ENCODE peak calls at places on chromosomes 11 and 22, in six cellular contexts. F is fibroblast of pulmonary artery, D is neural crest cell, Z is lower lobe of right lung, Y is GM13977, C is GM23338. W is an unnamed sample.

GRCh38 chr11:8038393-8038792 is 42.6 kb upstream of the TUB start:
- DNase-seq in F (no peak), D (peak; percentile 49), Z (no peak), Y (no peak), C (peak; percentile 63), W (no peak)

GRCh38 chr11:65586676-65587075 is 8.9 kb downstream of the KCNK7 start:
- DNase-seq in F (peak; percentile 42), D (no peak), Z (no peak), Y (no peak), C (peak; percentile 59), W (no peak)

GRCh38 chr11:11540157-11540556 is 81.6 kb downstream of the GALNT18 start:
- DNase-seq in F (no peak), D (no peak), Z (no peak), Y (no peak), C (no peak), W (no peak)

GRCh38 chr11:119237515-119237914 is 31.4 kb downstream of the CBL start:
- DNase-seq in F (no peak), D (no peak), Z (no peak), Y (no peak), C (no peak), W (no peak)

GRCh38 chr11:72724851-72725730 is 27.1 kb downstream of the ARAP1 start:
- DNase-seq in F (peak; percentile 91), D (peak; percentile 80), Z (no peak), Y (peak; percentile 83), C (peak; percentile 92), W (peak; percentile 70)

GRCh38 chr11:72584293-72584921 is 89.8 kb downstream of the PDE2A start:
- DNase-seq in F (peak; percentile 39), D (no peak), Z (peak; percentile 86), Y (peak; percentile 61), C (peak; percentile 87), W (peak; percentile 59)

GRCh38 chr11:119942583-119943338 is 195.2 kb downstream of the TRIM29 start:
- DNase-seq in F (peak; percentile 1), D (no peak), Z (no peak), Y (no peak), C (no peak), W (no peak)

GRCh38 chr11:94758671-94759070 is 9.5 kb upstream of the AMOTL1 start:
- DNase-seq in F (no peak), D (no peak), Z (no peak), Y (no peak), C (no peak), W (no peak)

GRCh38 chr22:21038405-21038804 is 6.0 kb upstream of the SLC7A4 start:
- DNase-seq in F (peak; percentile 56), D (no peak), Z (no peak), Y (no peak), C (no peak), W (no peak)

GRCh38 chr11:116311141-116311540 is 461.6 kb downstream of the BUD13 start:
- DNase-seq in F (no peak), D (no peak), Z (no peak), Y (no peak), C (no peak), W (no peak)

GRCh38 chr11:68212421-68213134 is 518 bp downstream of the KMT5B start:
- DNase-seq in F (peak; percentile 82), D (peak; percentile 63), Z (peak; percentile 81), Y (peak; percentile 89), C (peak; percentile 89), W (peak; percentile 64)

GRCh38 chr22:45608763-45609180 is 62.9 kb upstream of the ATXN10 start:
- DNase-seq in F (peak; percentile 16), D (no peak), Z (peak; percentile 24), Y (no peak), C (no peak), W (no peak)

GRCh38 chr22:37725551-37726239 is 28.8 kb downstream of the TRIOBP start:
- DNase-seq in F (no peak), D (no peak), Z (no peak), Y (no peak), C (no peak), W (no peak)

GRCh38 chr22:50444663-50445062 is 30.2 kb downstream of the SBF1 start:
- DNase-seq in F (peak; percentile 67), D (no peak), Z (peak; percentile 77), Y (no peak), C (no peak), W (no peak)

GRCh38 chr11:75135021-75135650 is 15.8 kb upstream of the SLCO2B1 start:
- DNase-seq in F (no peak), D (no peak), Z (no peak), Y (no peak), C (no peak), W (no peak)

GRCh38 chr22:35178446-35178845 is 78.8 kb upstream of the HMGXB4 start:
- DNase-seq in F (no peak), D (no peak), Z (no peak), Y (no peak), C (no peak), W (no peak)

GRCh38 chr22:28018461-28018927 is 99.4 kb upstream of the PITPNB start:
- DNase-seq in F (no peak), D (no peak), Z (peak; percentile 13), Y (no peak), C (no peak), W (no peak)

GRCh38 chr11:133903875-133904817 is 52.6 kb downstream of the IGSF9B start:
- DNase-seq in F (no peak), D (no peak), Z (peak; percentile 10), Y (no peak), C (no peak), W (no peak)

GRCh38 chr11:2990617-2991476 is 1.3 kb downstream of the NAP1L4 start:
- DNase-seq in F (no peak), D (no peak), Z (no peak), Y (peak; percentile 54), C (peak; percentile 46), W (no peak)

GRCh38 chr11:40391679-40392078 is 1067.8 kb downstream of the LRRC4C start:
- DNase-seq in F (no peak), D (no peak), Z (no peak), Y (no peak), C (no peak), W (no peak)

GRCh38 chr22:38176170-38176741 is 5.4 kb downstream of the PLA2G6 start:
- DNase-seq in F (peak; percentile 97), D (no peak), Z (peak; percentile 79), Y (peak; percentile 51), C (no peak), W (peak; percentile 33)

GRCh38 chr22:29307658-29308147 is 1.3 kb downstream of the GAS2L1 start:
- DNase-seq in F (no peak), D (no peak), Z (no peak), Y (peak; percentile 48), C (no peak), W (no peak)

GRCh38 chr11:35313066-35313765 is 106.1 kb downstream of the SLC1A2 start:
- DNase-seq in F (no peak), D (no peak), Z (no peak), Y (peak; percentile 65), C (no peak), W (no peak)

GRCh38 chr11:121138259-121138658 is 37.2 kb downstream of the TECTA start:
- DNase-seq in F (no peak), D (no peak), Z (no peak), Y (no peak), C (no peak), W (no peak)
- TF ChIP-seq CTCF in F (no peak), D (no peak), Z (no peak), Y (no peak), C (no peak), W (no peak)

GRCh38 chr11:106305458-106305857 is 228.0 kb downstream of the AASDHPPT start:
- DNase-seq in F (no peak), D (no peak), Z (no peak), Y (no peak), C (no peak), W (no peak)

GRCh38 chr11:106302416-106302815 is 225.0 kb downstream of the AASDHPPT start:
- DNase-seq in F (no peak), D (no peak), Z (no peak), Y (no peak), C (no peak), W (no peak)

GRCh38 chr11:106304274-106304673 is 226.8 kb downstream of the AASDHPPT start:
- DNase-seq in F (peak; percentile 53), D (no peak), Z (no peak), Y (no peak), C (no peak), W (no peak)

GRCh38 chr11:106309070-106309684 is 231.7 kb downstream of the AASDHPPT start:
- DNase-seq in F (no peak), D (no peak), Z (no peak), Y (no peak), C (no peak), W (no peak)

GRCh38 chr11:106306942-106307341 is 229.5 kb downstream of the AASDHPPT start:
- DNase-seq in F (peak; percentile 24), D (no peak), Z (no peak), Y (no peak), C (no peak), W (no peak)
- TF ChIP-seq CTCF in F (peak; percentile 11), D (peak; percentile 12), Z (no peak), Y (no peak), C (no peak), W (no peak)

DNA sequence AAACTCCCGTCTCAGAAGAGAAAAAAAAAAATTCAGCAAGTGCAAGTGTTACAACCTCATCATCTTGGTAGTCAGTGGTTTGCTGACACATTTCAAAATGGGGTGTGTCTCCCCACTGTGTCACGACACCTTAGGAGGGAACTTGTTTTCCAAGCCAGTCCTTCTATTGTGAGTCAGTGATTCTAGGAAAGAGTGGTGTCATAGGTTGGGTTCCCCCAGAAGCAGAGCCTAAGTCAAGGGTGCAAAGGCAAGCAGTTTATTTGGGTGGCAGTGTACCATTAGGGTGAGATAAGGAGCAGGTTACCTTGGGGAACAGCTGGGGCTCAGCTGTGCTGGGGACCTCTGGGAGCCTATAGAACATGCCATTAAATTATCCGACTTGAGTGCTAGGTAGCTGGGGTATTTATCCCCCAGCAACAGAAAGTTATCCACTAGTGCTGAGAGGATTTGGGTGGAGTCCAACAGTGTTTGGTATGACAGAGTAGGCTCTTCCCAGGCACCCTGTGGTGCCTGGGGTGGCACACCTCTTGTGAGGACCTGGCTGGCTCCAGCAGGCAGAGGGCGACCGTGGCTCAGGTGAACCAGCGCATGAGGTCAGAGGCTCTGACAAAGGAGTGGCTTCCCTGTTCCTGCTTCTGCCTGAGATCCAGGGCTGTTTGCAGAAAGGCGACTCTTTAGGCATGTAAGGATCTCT is 41.7 kb downstream of the KIAA1671 start:
- DNase-seq in F (no peak), D (no peak), Z (no peak), Y (no peak), C (peak; percentile 64), W (no peak)
- TF ChIP-seq CTCF in F (no peak), D (no peak), Z (no peak), Y (no peak), C (peak; percentile 43), W (no peak)

GRCh38 chr11:104198576-104198975 is 34.6 kb upstream of the PDGFD start:
- DNase-seq in F (peak; percentile 40), D (no peak), Z (no peak), Y (no peak), C (no peak), W (no peak)
- TF ChIP-seq CTCF in F (no peak), D (no peak), Z (no peak), Y (no peak), C (no peak), W (no peak)

W was measured in natural killer cell.